ENCODE peak calls at places on chromosomes 13 and 19, in four cellular contexts. P is AG10803, R is BJ, K is heart left ventricle. J is an unnamed sample.

GRCh38 chr13:91347996-91348905 is 764 bp downstream of the MIR17HG start:
- DNase-seq in P (peak; percentile 58), R (no peak), K (peak; percentile 71), J (no peak)

GRCh38 chr13:114082849-114083645 is 49.4 kb downstream of the RASA3 start:
- DNase-seq in P (no peak), R (no peak), K (no peak), J (no peak)

GRCh38 chr19:32287811-32288227 is 57.6 kb upstream of the ZNF507 start:
- DNase-seq in P (peak; percentile 80), R (peak; percentile 3), K (peak; percentile 83), J (peak; percentile 37)

GRCh38 chr13:25881136-25881926 is 170.5 kb downstream of the SHISA2 start:
- DNase-seq in P (no peak), R (no peak), K (no peak), J (peak; percentile 83)

GRCh38 chr13:105918842-105919741 is 616.4 kb downstream of the EFNB2 start:
- DNase-seq in P (peak; percentile 13), R (no peak), K (no peak), J (peak; percentile 62)

GRCh38 chr19:48443731-48444128 is 2.1 kb upstream of the GRWD1 start:
- DNase-seq in P (no peak), R (no peak), K (no peak), J (no peak)

GRCh38 chr13:79392882-79393563 is 13.0 kb downstream of the RBM26 start:
- DNase-seq in P (peak; percentile 39), R (no peak), K (no peak), J (peak; percentile 53)

GRCh38 chr19:32662186-32662585 is 12.8 kb downstream of the ANKRD27 start:
- DNase-seq in P (peak; percentile 40), R (no peak), K (no peak), J (peak; percentile 49)

GRCh38 chr13:33279898-33280549 is 5.5 kb downstream of the STARD13 start:
- DNase-seq in P (peak; percentile 76), R (no peak), K (no peak), J (peak; percentile 59)

GRCh38 chr13:48292650-48293049 is 10.9 kb upstream of the RB1 start:
- DNase-seq in P (no peak), R (no peak), K (no peak), J (no peak)

GRCh38 chr13:106619688-106620555 is 52.0 kb upstream of the ARGLU1 start:
- DNase-seq in P (peak; percentile 72), R (no peak), K (no peak), J (peak; percentile 70)

GRCh38 chr13:31930901-31931522 is 100.6 kb upstream of the FRY start:
- DNase-seq in P (no peak), R (no peak), K (no peak), J (no peak)

GRCh38 chr13:99436013-99436412 is 65.3 kb upstream of the TM9SF2 start:
- DNase-seq in P (no peak), R (no peak), K (no peak), J (no peak)

GRCh38 chr19:42353341-42354015 is 28.0 kb downstream of the MEGF8 start:
- DNase-seq in P (no peak), R (no peak), K (no peak), J (no peak)

GRCh38 chr13:29892149-29892548 is 41.7 kb upstream of the UBL3 start:
- DNase-seq in P (no peak), R (no peak), K (no peak), J (no peak)

GRCh38 chr19:50269653-50270052 is 59.5 kb downstream of the KCNC3 start:
- DNase-seq in P (no peak), R (no peak), K (no peak), J (no peak)

GRCh38 chr13:84606616-84607015 is 724.3 kb upstream of the SLITRK1 start:
- DNase-seq in P (no peak), R (no peak), K (no peak), J (no peak)

GRCh38 chr13:66875264-66875663 is 354.9 kb downstream of the PCDH9 start:
- DNase-seq in P (no peak), R (no peak), K (no peak), J (no peak)

GRCh38 chr19:13430790-13431582 is 75.3 kb downstream of the CACNA1A start:
- DNase-seq in P (peak; percentile 38), R (no peak), K (no peak), J (peak; percentile 43)

GRCh38 chr19:35673121-35673804 is 6.9 kb downstream of the UPK1A start:
- DNase-seq in P (peak; percentile 47), R (no peak), K (no peak), J (peak; percentile 33)
- H3K4me3 ChIP-seq in P (peak overlapping the region; percentile 47), R (peak overlapping the region; percentile 39), K (no peak overlapping the region), J (peak overlapping the region; percentile 35)

GRCh38 chr13:100673831-100674362 is 698 bp downstream of the TMTC4 start:
- DNase-seq in P (peak; percentile 77), R (peak; percentile 31), K (peak; percentile 80), J (peak; percentile 94)

GRCh38 chr13:100673376-100673830 is 1.2 kb downstream of the TMTC4 start:
- DNase-seq in P (no peak), R (no peak), K (no peak), J (no peak)

GRCh38 chr13:100674848-100675659 is 459 bp upstream of the TMTC4 start:
- DNase-seq in P (peak; percentile 97), R (peak; percentile 75), K (peak; percentile 100), J (peak; percentile 99)

GRCh38 chr13:100674363-100674847 is at the start of gene TMTC4:
- DNase-seq in P (no peak), R (no peak), K (no peak), J (no peak)

DNA sequence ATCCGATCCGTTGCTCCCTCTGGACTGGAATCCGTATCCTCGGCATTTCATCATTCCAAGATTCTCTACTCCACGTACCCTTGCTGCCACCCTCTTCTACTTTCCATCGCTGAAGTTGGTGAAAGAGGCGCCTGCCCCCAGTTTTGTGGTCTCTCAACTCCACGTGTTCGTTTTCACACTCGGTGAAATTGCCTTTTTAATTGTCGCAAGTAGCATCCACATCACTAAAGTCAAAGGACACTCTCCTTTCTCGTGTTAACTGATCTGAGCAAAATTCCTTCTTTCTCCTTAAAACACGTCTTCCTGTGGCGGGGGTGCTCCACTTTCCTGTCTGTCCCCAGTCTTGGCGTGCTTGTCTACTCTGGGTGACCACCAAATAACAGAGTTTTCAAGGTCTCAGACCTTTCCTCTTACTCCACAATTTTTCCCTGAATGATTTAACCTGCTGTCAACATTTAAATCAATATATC is 1.1 kb upstream of the TMTC4 start:
- DNase-seq in P (no peak), R (no peak), K (no peak), J (no peak)
- H3K4me3 ChIP-seq in P (peak overlapping the region; percentile 83), R (peak overlapping the region; percentile 51), K (peak overlapping the region; percentile 43), J (peak overlapping the region; percentile 70)

GRCh38 chr19:57165846-57166245 is 1.4 kb downstream of the DUXA start:
- DNase-seq in P (no peak), R (no peak), K (no peak), J (no peak)

GRCh38 chr19:57167385-57167784 is at the start of gene DUXA:
- DNase-seq in P (no peak), R (no peak), K (no peak), J (no peak)

DNA sequence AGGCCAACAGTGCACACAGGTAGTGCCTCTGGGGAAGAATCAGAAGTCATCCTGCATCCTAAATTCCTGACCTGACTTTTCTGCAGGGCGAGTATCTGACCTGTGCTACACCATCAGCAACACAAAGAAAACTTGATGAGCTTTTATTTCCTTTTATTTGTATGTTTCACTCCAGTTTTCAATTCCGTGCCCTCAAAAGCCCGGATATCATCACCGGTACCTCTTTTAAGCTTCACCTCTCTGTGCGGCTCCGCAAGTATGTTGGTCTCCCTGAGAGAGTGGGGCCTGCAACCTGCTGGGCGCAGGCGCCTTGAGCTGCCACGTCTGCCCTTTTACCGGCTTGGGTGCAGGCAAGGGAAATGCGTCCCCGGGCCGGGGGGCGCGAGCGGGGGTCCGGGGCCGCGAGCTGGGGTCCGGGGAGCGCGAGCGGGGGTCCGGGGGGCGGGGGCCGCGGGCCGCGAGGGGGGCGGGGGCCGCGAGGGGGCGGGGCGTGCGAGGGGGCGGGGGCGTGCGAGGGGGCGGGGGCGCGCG is 4.3 kb upstream of the DUXA start:
- DNase-seq in P (peak; percentile 35), R (no peak), K (peak; percentile 72), J (peak; percentile 38)
- H3K4me3 ChIP-seq in P (peak overlapping the region; percentile 47), R (peak overlapping the region; percentile 45), K (no peak overlapping the region), J (peak overlapping the region; percentile 29)

DNA sequence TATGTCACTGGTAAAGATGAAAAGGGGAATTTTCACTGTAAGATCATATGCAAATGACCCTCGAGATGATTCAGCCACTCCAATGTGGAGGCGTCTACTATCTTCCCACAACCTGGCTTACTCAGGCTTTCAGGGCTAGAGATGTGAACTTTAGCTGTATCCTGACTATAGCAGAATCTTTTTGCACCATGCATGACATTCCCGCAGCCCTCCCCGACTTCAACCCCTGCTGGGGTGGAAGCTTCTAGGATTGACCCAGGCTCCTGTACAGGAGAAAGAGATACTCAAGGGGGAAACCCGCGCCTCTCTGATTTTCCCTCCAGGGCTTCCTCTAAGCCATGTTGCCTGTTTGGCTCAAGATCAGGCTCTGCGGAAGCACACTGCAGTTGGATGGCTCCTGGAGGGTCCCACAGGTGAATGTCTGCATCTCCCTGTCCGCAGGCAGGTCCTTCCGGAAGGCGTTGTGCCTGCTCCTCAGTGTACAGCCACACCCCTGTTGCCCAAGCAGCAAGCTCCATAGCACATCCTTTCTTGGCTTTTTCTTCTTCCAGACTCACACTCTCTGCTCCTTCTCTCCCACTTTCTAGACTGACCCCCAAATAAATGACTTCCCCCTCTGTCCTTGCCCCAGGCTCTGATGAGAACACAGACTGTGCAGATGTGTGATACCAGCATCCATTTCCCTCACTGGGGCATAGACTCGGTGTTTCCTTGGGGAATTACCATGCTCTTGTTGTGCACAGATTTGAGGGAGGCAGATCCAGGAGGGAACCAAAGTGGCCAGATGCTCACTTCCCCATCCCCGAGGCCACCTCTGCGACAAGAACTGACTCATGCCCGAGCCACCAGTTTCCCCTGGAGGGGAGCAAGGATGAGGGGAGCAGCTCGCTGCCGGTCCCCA is 29.1 kb upstream of the POP4 start:
- DNase-seq in P (no peak), R (no peak), K (no peak), J (no peak)
- H3K4me3 ChIP-seq in P (no peak overlapping the region), R (no peak overlapping the region), K (no peak overlapping the region), J (no peak overlapping the region)

GRCh38 chr19:2636142-2636896 is 66.2 kb downstream of the GNG7 start:
- DNase-seq in P (no peak), R (no peak), K (no peak), J (no peak)

GRCh38 chr19:2634960-2635359 is 67.5 kb downstream of the GNG7 start:
- DNase-seq in P (no peak), R (no peak), K (no peak), J (no peak)

GRCh38 chr19:2634228-2634951 is 68.1 kb downstream of the GNG7 start:
- DNase-seq in P (no peak), R (no peak), K (no peak), J (no peak)

GRCh38 chr19:2638417-2638940 is 64.0 kb downstream of the GNG7 start:
- DNase-seq in P (no peak), R (no peak), K (no peak), J (no peak)

DNA sequence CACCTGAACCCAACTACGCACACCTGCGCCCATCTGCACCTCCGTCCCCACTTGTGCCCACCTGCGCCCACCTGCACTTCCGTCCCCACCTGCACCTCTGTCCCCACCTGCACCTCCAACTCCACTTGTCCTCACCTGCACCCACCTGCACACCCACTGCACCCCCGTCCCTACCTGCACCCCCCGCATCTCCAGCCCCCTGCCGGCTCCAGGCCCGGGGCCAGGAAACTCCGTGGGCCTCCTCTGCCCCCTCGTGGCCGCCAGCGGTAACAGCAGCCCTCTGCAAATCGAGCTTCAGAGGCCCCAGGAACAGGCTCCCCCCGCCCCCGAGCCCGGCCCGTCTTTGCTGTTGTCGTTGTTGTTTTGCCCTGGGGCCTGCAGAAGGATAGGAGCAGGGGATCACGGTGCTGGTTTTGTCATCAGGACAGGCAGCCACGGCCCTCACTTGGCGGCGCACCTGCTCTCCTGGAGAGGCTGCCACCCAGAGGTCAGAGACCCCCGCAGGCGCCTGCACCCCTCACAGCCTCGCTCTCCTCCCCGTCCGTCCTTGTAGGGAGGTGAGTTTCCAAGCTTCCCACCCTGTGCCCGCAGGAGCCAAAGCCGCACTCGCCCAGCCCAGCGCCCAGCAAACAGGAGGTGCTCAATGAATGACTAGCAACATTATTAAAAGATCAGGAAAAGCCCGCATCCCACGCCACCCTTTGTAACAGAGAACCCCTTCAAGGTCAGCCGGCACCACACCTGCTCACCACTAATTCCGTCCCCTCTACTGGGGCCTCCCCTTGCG is 65.4 kb downstream of the GNG7 start:
- DNase-seq in P (peak; percentile 27), R (no peak), K (peak; percentile 83), J (peak; percentile 42)
- H3K4me3 ChIP-seq in P (no peak overlapping the region), R (no peak overlapping the region), K (no peak overlapping the region), J (no peak overlapping the region)